ENCODE peak calls at places on chromosomes 16 and 17, in nine cellular contexts. L is hepatocyte; R is tibial artery; O is K562; Q is Peyer's patch; T is PC-9; E is CD8-positive, alpha-beta memory T cell; D is effector memory CD4-positive, alpha-beta T cell; Z is CD4-positive, alpha-beta T cell. B is an unnamed sample.

GRCh38 chr16:86882586-86883280 is 304.4 kb downstream of the FOXL1 start:
- DNase-seq in L (peak; percentile 70), R (peak; percentile 80), O (no peak), Q (no peak), T (no peak), E (no peak), D (no peak), Z (no peak), B (no peak)

GRCh38 chr16:51003850-51004566 is 147.1 kb downstream of the SALL1 start:
- DNase-seq in L (no peak), R (no peak), O (no peak), Q (no peak), T (no peak), E (no peak), D (no peak), Z (no peak), B (no peak)

GRCh38 chr17:19703776-19704371 is 12.5 kb downstream of the SLC47A2 start:
- DNase-seq in L (no peak), R (no peak), O (no peak), Q (no peak), T (no peak), E (no peak), D (no peak), Z (no peak), B (no peak)

GRCh38 chr17:64787255-64787920 is 125.3 kb upstream of the SMURF2 start:
- DNase-seq in L (peak; percentile 69), R (no peak), O (no peak), Q (peak; percentile 80), T (no peak), E (no peak), D (no peak), Z (no peak), B (peak; percentile 97)

GRCh38 chr16:20792216-20792615 is 14.1 kb downstream of the ERI2 start:
- DNase-seq in L (no peak), R (no peak), O (no peak), Q (no peak), T (no peak), E (no peak), D (no peak), Z (no peak), B (no peak)

GRCh38 chr17:49511810-49512209 is 16.7 kb downstream of the NGFR start:
- DNase-seq in L (no peak), R (no peak), O (no peak), Q (no peak), T (no peak), E (no peak), D (no peak), Z (no peak), B (no peak)

GRCh38 chr17:8255499-8255898 is 6.4 kb downstream of the PFAS start:
- DNase-seq in L (no peak), R (no peak), O (no peak), Q (no peak), T (no peak), E (no peak), D (no peak), Z (no peak), B (no peak)

GRCh38 chr16:30585400-30586191 is at the start of gene ZNF785:
- DNase-seq in L (peak; percentile 97), R (peak; percentile 99), O (peak; percentile 99), Q (peak; percentile 93), T (peak; percentile 97), E (peak; percentile 94), D (peak; percentile 87), Z (peak; percentile 93), B (peak; percentile 99)

GRCh38 chr17:19991252-19991885 is 13.7 kb upstream of the AKAP10 start:
- DNase-seq in L (no peak), R (no peak), O (no peak), Q (no peak), T (no peak), E (no peak), D (no peak), Z (no peak), B (no peak)

GRCh38 chr16:54657058-54657708 is 273.5 kb upstream of the IRX5 start:
- DNase-seq in L (peak; percentile 69), R (peak; percentile 76), O (no peak), Q (no peak), T (peak; percentile 83), E (no peak), D (no peak), Z (no peak), B (peak; percentile 35)

GRCh38 chr16:57981636-57982035 is 10.7 kb upstream of the CNGB1 start:
- DNase-seq in L (no peak), R (no peak), O (no peak), Q (no peak), T (no peak), E (no peak), D (no peak), Z (no peak), B (no peak)

GRCh38 chr17:76005263-76006149 is 4.9 kb downstream of the CDK3 start:
- DNase-seq in L (peak; percentile 85), R (peak; percentile 83), O (peak; percentile 83), Q (peak; percentile 82), T (peak; percentile 55), E (peak; percentile 71), D (peak; percentile 60), Z (peak; percentile 71), B (peak; percentile 82)

GRCh38 chr16:2879854-2880508 is 3.0 kb upstream of the FLYWCH2 start:
- DNase-seq in L (no peak), R (peak; percentile 58), O (no peak), Q (no peak), T (no peak), E (no peak), D (no peak), Z (no peak), B (no peak)

GRCh38 chr17:75612906-75613626 is 20.2 kb upstream of the SMIM5 start:
- DNase-seq in L (no peak), R (no peak), O (no peak), Q (no peak), T (no peak), E (no peak), D (no peak), Z (no peak), B (no peak)

GRCh38 chr16:11384184-11384955 is 39.1 kb downstream of the RMI2 start:
- DNase-seq in L (peak; percentile 3), R (no peak), O (no peak), Q (no peak), T (no peak), E (no peak), D (no peak), Z (no peak), B (no peak)

GRCh38 chr16:19001788-19002187 is 18.1 kb downstream of the TMC7 start:
- DNase-seq in L (no peak), R (peak; percentile 69), O (no peak), Q (no peak), T (no peak), E (no peak), D (no peak), Z (no peak), B (no peak)

GRCh38 chr17:31488982-31489294 is 97.5 kb downstream of the RAB11FIP4 start:
- DNase-seq in L (no peak), R (no peak), O (no peak), Q (peak; percentile 65), T (no peak), E (peak; percentile 35), D (no peak), Z (no peak), B (no peak)

GRCh38 chr17:81706757-81707624 is 3.8 kb downstream of the MRPL12 start:
- DNase-seq in L (no peak), R (no peak), O (no peak), Q (no peak), T (no peak), E (no peak), D (no peak), Z (no peak), B (no peak)

GRCh38 chr17:18101828-18102227 is 6.7 kb upstream of the MYO15A start:
- DNase-seq in L (no peak), R (no peak), O (no peak), Q (no peak), T (no peak), E (no peak), D (no peak), Z (no peak), B (no peak)

GRCh38 chr17:18105027-18105426 is 3.5 kb upstream of the MYO15A start:
- DNase-seq in L (no peak), R (no peak), O (no peak), Q (no peak), T (no peak), E (no peak), D (no peak), Z (no peak), B (no peak)

GRCh38 chr17:18100616-18101015 is 7.9 kb upstream of the MYO15A start:
- DNase-seq in L (no peak), R (no peak), O (no peak), Q (no peak), T (no peak), E (no peak), D (no peak), Z (no peak), B (no peak)

GRCh38 chr17:18105595-18105994 is 3.0 kb upstream of the MYO15A start:
- DNase-seq in L (no peak), R (no peak), O (no peak), Q (no peak), T (no peak), E (no peak), D (no peak), Z (no peak), B (no peak)

GRCh38 chr17:18102640-18103039 is 5.9 kb upstream of the MYO15A start:
- DNase-seq in L (no peak), R (no peak), O (no peak), Q (no peak), T (no peak), E (no peak), D (no peak), Z (no peak), B (no peak)
- H3K27ac ChIP-seq in L (no peak overlapping the region), R (no peak overlapping the region), O (no peak overlapping the region), Q (no peak overlapping the region), T (no peak overlapping the region), E (no peak overlapping the region), D (no peak overlapping the region), Z (no peak overlapping the region), B (no peak overlapping the region)

GRCh38 chr16:27528294-27528693 is 21.4 kb downstream of the GTF3C1 start:
- DNase-seq in L (no peak), R (no peak), O (no peak), Q (no peak), T (no peak), E (no peak), D (no peak), Z (no peak), B (no peak)
- H3K27ac ChIP-seq in L (no peak overlapping the region), R (no peak overlapping the region), O (no peak overlapping the region), Q (no peak overlapping the region), T (no peak overlapping the region), E (no peak overlapping the region), D (no peak overlapping the region), Z (no peak overlapping the region), B (no peak overlapping the region)

DNA sequence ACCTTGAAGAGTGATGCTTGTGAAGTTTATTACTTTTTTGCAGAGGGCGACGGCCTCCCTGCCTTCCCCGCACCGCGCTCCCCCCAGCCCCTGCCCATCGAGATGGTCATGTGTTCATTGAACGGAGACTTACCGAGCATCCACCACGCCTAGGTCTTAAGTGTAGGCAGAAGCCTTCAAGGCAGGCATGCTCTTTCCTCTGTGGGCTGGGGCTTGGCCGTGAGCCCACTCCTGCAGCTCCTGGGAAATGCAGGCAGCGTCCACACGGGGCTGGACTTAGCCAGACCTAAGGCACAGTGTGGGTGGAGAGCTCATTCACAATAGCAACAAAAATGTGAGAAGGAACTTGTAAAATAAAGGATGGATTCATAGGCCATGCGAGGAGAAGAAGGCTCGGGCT is 19.2 kb downstream of the RNF213 start:
- DNase-seq in L (peak; percentile 59), R (no peak), O (no peak), Q (no peak), T (no peak), E (no peak), D (no peak), Z (no peak), B (no peak)
- H3K27ac ChIP-seq in L (no peak overlapping the region), R (no peak overlapping the region), O (no peak overlapping the region), Q (no peak overlapping the region), T (no peak overlapping the region), E (no peak overlapping the region), D (no peak overlapping the region), Z (no peak overlapping the region), B (no peak overlapping the region)

GRCh38 chr17:57402691-57403090 is 146.4 kb downstream of the MSI2 start:
- DNase-seq in L (no peak), R (no peak), O (no peak), Q (no peak), T (no peak), E (no peak), D (no peak), Z (no peak), B (no peak)
- H3K27ac ChIP-seq in L (no peak overlapping the region), R (no peak overlapping the region), O (no peak overlapping the region), Q (no peak overlapping the region), T (no peak overlapping the region), E (no peak overlapping the region), D (no peak overlapping the region), Z (no peak overlapping the region), B (no peak overlapping the region)

B was measured in small intestine.